ENCODE peak calls at places on chromosome 18, in ten cellular contexts. G is stomach, P is H1, U is tibial nerve, E is upper lobe of left lung, T is sigmoid colon, D is K562, F is A549, Q is GM12878, X is transverse colon. M is an unnamed sample.

GRCh38 chr18:21656402-21656801 is 44.3 kb downstream of the SNRPD1 start:
- DNase-seq in P (no peak), F (no peak), E (no peak), X (no peak), G (no peak), T (no peak), Q (no peak), U (no peak), D (no peak), M (no peak)

GRCh38 chr18:59902180-59902992 is 2.6 kb downstream of the PMAIP1 start:
- DNase-seq in Q (no peak), X (no peak), U (no peak), G (no peak), F (no peak), P (no peak), E (no peak), D (no peak), T (no peak), M (no peak)

GRCh38 chr18:70720607-70721006 is 431.8 kb downstream of the SOCS6 start:
- DNase-seq in T (no peak), X (no peak), E (no peak), D (no peak), F (no peak), U (no peak), G (no peak), Q (no peak), P (no peak), M (no peak)

GRCh38 chr18:3675446-3675845 is 225.5 kb downstream of the TGIF1 start:
- DNase-seq in F (peak), E (no peak), Q (no peak), G (no peak), D (no peak), X (no peak), T (no peak), P (no peak), U (no peak), M (no peak)

GRCh38 chr18:42561521-42561920 is 554.0 kb downstream of the RIT2 start:
- DNase-seq in E (no peak), P (no peak), T (no peak), G (no peak), U (no peak), X (no peak), F (no peak), D (no peak), Q (no peak), M (no peak)

GRCh38 chr18:8730080-8730827 is 24.9 kb downstream of the MTCL1 start:
- DNase-seq in P (no peak), F (peak), Q (no peak), E (peak), T (peak), D (peak), U (no peak), G (peak), X (peak), M (no peak)

GRCh38 chr18:2994190-2994589 is 18.8 kb downstream of the LPIN2 start:
- DNase-seq in U (no peak), D (no peak), T (no peak), X (no peak), P (no peak), G (no peak), F (no peak), Q (no peak), E (no peak), M (no peak)

GRCh38 chr18:21191596-21192307 is 50.3 kb upstream of the GREB1L start:
- DNase-seq in X (peak), G (peak), D (peak), U (no peak), T (no peak), F (peak), P (peak), E (peak), Q (no peak), M (no peak)

GRCh38 chr18:8812631-8813030 is 107.3 kb downstream of the MTCL1 start:
- DNase-seq in E (no peak), T (no peak), P (no peak), D (no peak), X (no peak), G (no peak), Q (no peak), U (no peak), F (no peak), M (no peak)

GRCh38 chr18:57869228-57869627 is 66.1 kb upstream of the ATP8B1 start:
- DNase-seq in U (no peak), X (no peak), P (no peak), Q (no peak), E (no peak), D (no peak), G (no peak), T (no peak), F (no peak), M (no peak)

DNA sequence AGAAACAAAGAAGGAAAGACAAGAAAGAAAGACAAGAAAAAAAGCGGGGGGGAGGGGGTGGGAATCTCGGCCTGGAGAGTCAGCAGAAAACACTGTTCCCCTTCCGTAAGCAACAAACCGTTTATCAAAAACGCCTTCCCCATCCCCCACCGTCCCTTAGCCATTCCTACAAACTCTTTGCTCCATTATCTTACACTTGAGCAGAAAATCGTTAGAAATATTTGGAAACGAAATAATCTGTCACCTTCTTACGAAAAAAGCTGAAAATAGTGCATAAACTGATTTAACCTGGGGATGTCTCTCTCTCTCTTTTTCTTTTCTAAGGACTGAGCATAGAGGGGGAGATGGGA is 3.2 kb downstream of the PTGR3 start:
- DNase-seq in X (no peak), E (no peak), P (no peak), F (no peak), T (no peak), D (peak), G (no peak), U (no peak), Q (no peak), M (peak)
- TF ChIP-seq EP300 in X (no peak), E (no peak), P (no peak), F (no peak), T (peak), D (peak), G (no peak), U (no peak), Q (no peak), M (no peak)

DNA sequence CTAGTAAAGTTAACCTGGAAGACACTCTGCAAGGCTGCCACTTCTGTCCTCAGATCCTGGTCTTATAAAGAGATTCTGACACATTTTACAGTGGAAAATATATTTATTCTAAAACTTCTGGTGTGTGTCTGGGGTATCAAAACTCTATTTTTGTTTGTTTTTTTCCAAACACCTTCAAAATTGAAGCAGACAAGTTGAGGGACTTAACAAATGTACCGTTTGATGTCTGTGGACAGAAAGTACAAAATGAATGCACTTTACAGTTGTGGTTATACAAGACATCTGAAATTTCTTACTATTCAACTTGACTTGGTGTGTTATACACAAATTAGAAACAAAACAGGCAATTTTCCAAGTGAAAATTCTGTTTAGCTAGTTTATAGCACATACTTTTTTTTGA is 823.2 kb upstream of the SALL3 start:
- DNase-seq in P (no peak), X (no peak), D (no peak), G (no peak), E (no peak), U (no peak), Q (no peak), F (no peak), T (no peak), M (no peak)
- TF ChIP-seq EP300 in P (no peak), X (no peak), D (no peak), G (no peak), E (no peak), U (no peak), Q (no peak), F (no peak), T (no peak), M (no peak)

GRCh38 chr18:66160007-66160406 is 409.2 kb downstream of the CDH7 start:
- DNase-seq in F (no peak), G (no peak), X (no peak), Q (no peak), U (no peak), T (no peak), E (no peak), D (no peak), P (no peak), M (no peak)
- TF ChIP-seq EP300 in F (no peak), G (no peak), X (no peak), Q (no peak), U (no peak), T (no peak), E (no peak), D (no peak), P (no peak), M (no peak)

GRCh38 chr18:79609841-79610281 is 69.7 kb upstream of the CTDP1 start:
- DNase-seq in G (no peak), Q (no peak), X (no peak), F (no peak), D (no peak), T (peak), E (peak), P (peak), U (no peak), M (peak)

GRCh38 chr18:79611040-79611681 is 68.4 kb upstream of the CTDP1 start:
- DNase-seq in G (no peak), F (no peak), D (peak), Q (no peak), X (no peak), U (no peak), P (peak), E (peak), T (peak), M (peak)

GRCh38 chr18:79609021-79609461 is 70.6 kb upstream of the CTDP1 start:
- DNase-seq in T (peak), E (no peak), F (no peak), D (no peak), P (peak), X (no peak), U (no peak), G (no peak), Q (no peak), M (peak)

GRCh38 chr18:79612291-79613108 is 67.1 kb upstream of the CTDP1 start:
- DNase-seq in U (no peak), E (peak), G (no peak), D (no peak), T (peak), F (no peak), X (no peak), Q (no peak), P (peak), M (no peak)

GRCh38 chr18:79610461-79611039 is 69.1 kb upstream of the CTDP1 start:
- DNase-seq in Q (no peak), U (no peak), X (peak), E (peak), G (no peak), T (peak), F (no peak), D (peak), P (peak), M (peak)
- TF ChIP-seq EP300 in Q (no peak), U (no peak), X (no peak), E (no peak), G (no peak), T (no peak), F (no peak), D (no peak), P (no peak), M (no peak)

GRCh38 chr18:12645751-12646203 is 12.1 kb downstream of the SPIRE1 start:
- DNase-seq in P (no peak), D (no peak), G (peak), Q (no peak), U (no peak), E (peak), X (no peak), T (peak), F (no peak), M (no peak)
- TF ChIP-seq EP300 in P (no peak), D (no peak), G (no peak), Q (no peak), U (peak), E (no peak), X (no peak), T (no peak), F (no peak), M (no peak)

DNA sequence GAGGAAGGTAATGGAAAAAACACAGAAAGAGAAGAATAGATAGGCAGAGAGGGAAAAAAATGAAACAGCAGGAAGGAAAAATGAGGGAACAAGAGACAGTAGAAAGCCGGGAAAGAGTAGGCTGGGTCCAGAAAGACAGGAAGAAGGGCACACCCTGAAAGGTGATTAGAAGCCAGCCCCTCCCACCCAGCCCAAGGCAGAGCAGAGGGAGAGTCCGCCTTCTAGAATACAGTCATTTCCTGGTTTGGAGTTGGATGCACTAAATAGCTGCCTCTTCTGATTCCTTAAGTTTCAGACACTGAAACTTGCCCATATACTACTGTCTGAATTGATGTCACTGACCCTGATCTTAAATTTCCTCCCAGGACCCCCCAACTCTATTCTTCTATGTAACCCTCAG is 17.9 kb upstream of the DSG3 start:
- DNase-seq in G (no peak), U (no peak), X (peak), P (no peak), Q (no peak), D (no peak), E (no peak), T (no peak), F (peak), M (no peak)
- TF ChIP-seq EP300 in G (no peak), U (no peak), X (no peak), P (no peak), Q (no peak), D (no peak), E (no peak), T (no peak), F (no peak), M (no peak)

GRCh38 chr18:76494181-76494540 is 881 bp downstream of the ZNF516 start:
- DNase-seq in P (no peak), T (no peak), F (peak), D (no peak), E (peak), G (no peak), U (peak), X (peak), Q (no peak), M (peak)
- TF ChIP-seq EP300 in P (no peak), T (no peak), F (no peak), D (no peak), E (no peak), G (no peak), U (no peak), X (no peak), Q (no peak), M (no peak)

DNA sequence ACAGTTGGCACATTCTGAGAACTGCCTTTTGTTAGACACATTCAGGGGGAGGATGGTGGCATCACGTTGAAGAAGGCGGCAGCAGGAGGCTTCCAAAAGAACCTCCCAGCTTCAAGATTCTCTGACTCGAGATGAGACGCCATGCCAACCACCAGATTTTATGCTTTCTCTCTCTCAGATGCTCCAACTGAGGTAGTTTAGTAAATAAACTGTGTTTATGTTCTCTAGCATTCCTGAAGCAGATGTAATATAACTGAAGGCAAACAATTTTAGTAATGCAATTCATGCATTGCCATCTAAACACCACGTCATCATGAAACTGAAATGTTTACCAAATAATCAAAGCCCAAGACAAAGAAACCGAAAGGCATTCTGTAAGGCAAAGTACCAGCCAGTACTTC is 102.7 kb downstream of the BCL2 start:
- DNase-seq in E (no peak), G (no peak), X (no peak), D (no peak), Q (no peak), T (no peak), U (no peak), F (no peak), P (no peak), M (no peak)
- TF ChIP-seq EP300 in E (no peak), G (no peak), X (no peak), D (no peak), Q (no peak), T (no peak), U (no peak), F (no peak), P (no peak), M (no peak)

GRCh38 chr18:24273596-24273995 is 124.0 kb downstream of the OSBPL1A start:
- DNase-seq in D (no peak), X (peak), G (no peak), E (no peak), P (no peak), U (no peak), Q (no peak), T (no peak), F (no peak), M (no peak)
- TF ChIP-seq EP300 in D (no peak), X (no peak), G (no peak), E (no peak), P (no peak), U (no peak), Q (no peak), T (no peak), F (no peak), M (no peak)

GRCh38 chr18:79200546-79201268 is 131.5 kb downstream of the ATP9B start:
- DNase-seq in F (no peak), Q (no peak), G (no peak), T (peak), D (peak), P (no peak), X (peak), E (peak), U (no peak), M (peak)

GRCh38 chr18:79204889-79205807 is 136.0 kb downstream of the ATP9B start:
- DNase-seq in X (no peak), E (no peak), F (no peak), U (no peak), G (no peak), Q (no peak), T (no peak), D (no peak), P (no peak), M (no peak)

GRCh38 chr18:79199691-79200374 is 130.6 kb downstream of the ATP9B start:
- DNase-seq in X (no peak), F (no peak), U (no peak), D (no peak), P (no peak), G (no peak), Q (no peak), E (no peak), T (no peak), M (no peak)

GRCh38 chr18:79206444-79206843 is 137.2 kb downstream of the ATP9B start:
- DNase-seq in U (no peak), P (no peak), X (no peak), Q (no peak), G (no peak), E (no peak), D (no peak), F (no peak), T (no peak), M (no peak)

GRCh38 chr18:79203017-79203605 is 133.9 kb downstream of the ATP9B start:
- DNase-seq in U (no peak), E (no peak), X (no peak), F (no peak), T (no peak), G (no peak), P (no peak), Q (no peak), D (no peak), M (no peak)
- TF ChIP-seq EP300 in U (no peak), E (no peak), X (no peak), F (no peak), T (no peak), G (no peak), P (no peak), Q (no peak), D (no peak), M (no peak)